ENCODE peak calls at places on chromosomes 7 and 10, in four cellular contexts. I, B, S and K are unnamed samples.

GRCh38 chr10:97081621-97082235 is 104.0 kb downstream of the SLIT1 start:
- DNase-seq in I (peak), B (peak), S (peak), K (peak)

GRCh38 chr10:98302711-98303365 is 34.8 kb upstream of the LOXL4 start:
- DNase-seq in I (no peak), B (peak), S (no peak), K (no peak)

GRCh38 chr10:28810062-28810870 is 132.9 kb downstream of the BAMBI start:
- DNase-seq in I (no peak), B (no peak), S (no peak), K (no peak)

GRCh38 chr10:76055963-76056362 is 624.5 kb downstream of the LRMDA start:
- DNase-seq in I (no peak), B (no peak), S (no peak), K (no peak)

GRCh38 chr10:53315709-53316108 is 543.1 kb upstream of the MBL2 start:
- DNase-seq in I (no peak), B (peak), S (no peak), K (no peak)

GRCh38 chr10:97676770-97677581 is 10.1 kb downstream of the AVPI1 start:
- DNase-seq in I (peak), B (peak), S (peak), K (peak)

GRCh38 chr7:3922175-3922635 is 621.2 kb downstream of the SDK1 start:
- DNase-seq in I (peak), B (peak), S (peak), K (peak)

GRCh38 chr10:32947586-32947985 is 10.4 kb downstream of the ITGB1 start:
- DNase-seq in I (no peak), B (no peak), S (no peak), K (no peak)

GRCh38 chr10:79223346-79224048 is 123.8 kb upstream of the PPIF start:
- DNase-seq in I (no peak), B (no peak), S (peak), K (no peak)

GRCh38 chr10:132065491-132066105 is at the start of gene JAKMIP3:
- DNase-seq in I (no peak), B (peak), S (peak), K (peak)

GRCh38 chr7:100200693-100201092 is 19.1 kb upstream of the PVRIG start:
- DNase-seq in I (no peak), B (no peak), S (no peak), K (no peak)

GRCh38 chr7:32299133-32299702 is 191.0 kb downstream of the LSM5 start:
- DNase-seq in I (no peak), B (no peak), S (peak), K (no peak)

GRCh38 chr7:142334806-142335205 is 76.9 kb upstream of the PRSS58 start:
- DNase-seq in I (no peak), B (peak), S (no peak), K (no peak)

GRCh38 chr10:15175587-15175986 is 7.1 kb upstream of the NMT2 start:
- DNase-seq in I (no peak), B (no peak), S (no peak), K (no peak)

GRCh38 chr10:51759896-51760534 is 60.6 kb upstream of the CSTF2T start:
- DNase-seq in I (no peak), B (no peak), S (no peak), K (no peak)

GRCh38 chr10:91556691-91557529 is 76.0 kb downstream of the PPP1R3C start:
- DNase-seq in I (no peak), B (peak), S (no peak), K (no peak)

GRCh38 chr10:17075975-17076374 is 53.6 kb downstream of the CUBN start:
- DNase-seq in I (no peak), B (peak), S (no peak), K (no peak)

GRCh38 chr10:35058134-35058533 is 32.0 kb downstream of the CUL2 start:
- DNase-seq in I (no peak), B (peak), S (peak), K (peak)

GRCh38 chr7:42161723-42162122 is 75.3 kb downstream of the GLI3 start:
- DNase-seq in I (no peak), B (peak), S (no peak), K (peak)

GRCh38 chr7:138848056-138848975 is 50.3 kb upstream of the ATP6V0A4 start:
- DNase-seq in I (no peak), B (peak), S (no peak), K (no peak)

GRCh38 chr10:15237351-15237750 is 68.9 kb upstream of the NMT2 start:
- DNase-seq in I (no peak), B (peak), S (no peak), K (no peak)

GRCh38 chr7:121832347-121832746 is 40.6 kb upstream of the PTPRZ1 start:
- DNase-seq in I (no peak), B (no peak), S (peak), K (no peak)

GRCh38 chr7:18421297-18422004 is 74.1 kb upstream of the HDAC9 start:
- DNase-seq in I (no peak), B (no peak), S (peak), K (no peak)

GRCh38 chr10:19929466-19930140 is 113.4 kb downstream of the PLXDC2 start:
- DNase-seq in I (no peak), B (peak), S (peak), K (no peak)

GRCh38 chr7:1234794-1235500 is 2.3 kb downstream of the UNCX start:
- DNase-seq in I (no peak), B (no peak), S (no peak), K (no peak)

GRCh38 chr10:5956146-5956914 is 21.0 kb downstream of the IL15RA start:
- DNase-seq in I (no peak), B (no peak), S (no peak), K (no peak)